ENCODE peak calls at places on chromosomes 6 and 20, in five cellular contexts. One of them, this sample, is unnamed. For H3K4me1, the result is how much of the 10 kb centered on the place peaks cover.

GRCh38 chr6:122459240-122459639 is 12.4 kb downstream of the SERINC1 start:
- DNase-seq in SK-N-SH: no peak
- DNase-seq in Peyer's patch: no peak
- DNase-seq in prostate gland: no peak
- DNase-seq in DND-41: no peak
- DNase-seq in this sample: no peak

GRCh38 chr20:19992996-19993908 is 23.9 kb upstream of the NAA20 start:
- DNase-seq in SK-N-SH: peak
- DNase-seq in Peyer's patch: no peak
- DNase-seq in prostate gland: peak
- DNase-seq in DND-41: no peak
- DNase-seq in this sample: peak

GRCh38 chr6:100464910-100465700 is at the start of gene SIM1:
- DNase-seq in SK-N-SH: peak
- DNase-seq in Peyer's patch: peak
- DNase-seq in prostate gland: no peak
- DNase-seq in DND-41: no peak
- DNase-seq in this sample: peak

GRCh38 chr6:34601706-34602105 is 45.6 kb upstream of the SPDEF start:
- DNase-seq in SK-N-SH: no peak
- DNase-seq in Peyer's patch: no peak
- DNase-seq in prostate gland: peak
- DNase-seq in DND-41: no peak
- DNase-seq in this sample: no peak

GRCh38 chr20:20527661-20528060 is 159.8 kb downstream of the INSM1 start:
- DNase-seq in SK-N-SH: no peak
- DNase-seq in Peyer's patch: no peak
- DNase-seq in prostate gland: no peak
- DNase-seq in DND-41: no peak
- DNase-seq in this sample: no peak

GRCh38 chr6:21228411-21228810 is 365.1 kb upstream of the SOX4 start:
- DNase-seq in SK-N-SH: no peak
- DNase-seq in Peyer's patch: no peak
- DNase-seq in prostate gland: no peak
- DNase-seq in DND-41: no peak
- DNase-seq in this sample: no peak

GRCh38 chr20:24773751-24774201 is 175.3 kb upstream of the CST7 start:
- DNase-seq in SK-N-SH: no peak
- DNase-seq in Peyer's patch: no peak
- DNase-seq in prostate gland: no peak
- DNase-seq in DND-41: no peak
- DNase-seq in this sample: peak

GRCh38 chr6:113560376-113560775 is 296.8 kb upstream of the MARCKS start:
- DNase-seq in SK-N-SH: no peak
- DNase-seq in Peyer's patch: no peak
- DNase-seq in prostate gland: no peak
- DNase-seq in DND-41: no peak
- DNase-seq in this sample: no peak

GRCh38 chr20:61490721-61491120 is 238.7 kb downstream of the CDH4 start:
- DNase-seq in SK-N-SH: no peak
- DNase-seq in Peyer's patch: no peak
- DNase-seq in prostate gland: no peak
- DNase-seq in DND-41: no peak
- DNase-seq in this sample: no peak

GRCh38 chr6:18360188-18360587 is 27.0 kb upstream of the RNF144B start:
- DNase-seq in SK-N-SH: no peak
- DNase-seq in Peyer's patch: no peak
- DNase-seq in prostate gland: no peak
- DNase-seq in DND-41: no peak
- DNase-seq in this sample: no peak

GRCh38 chr6:7267521-7268091 is 45.4 kb downstream of the SSR1 start:
- DNase-seq in SK-N-SH: peak
- DNase-seq in Peyer's patch: peak
- DNase-seq in prostate gland: peak
- DNase-seq in DND-41: no peak
- DNase-seq in this sample: peak

GRCh38 chr6:14031516-14031915 is 86.1 kb upstream of the CD83 start:
- DNase-seq in SK-N-SH: no peak
- DNase-seq in Peyer's patch: no peak
- DNase-seq in prostate gland: no peak
- DNase-seq in DND-41: no peak
- DNase-seq in this sample: no peak

GRCh38 chr6:39499053-39499452 is 176.6 kb upstream of the KCNK16 start:
- DNase-seq in SK-N-SH: no peak
- DNase-seq in Peyer's patch: no peak
- DNase-seq in prostate gland: no peak
- DNase-seq in DND-41: no peak
- DNase-seq in this sample: no peak

GRCh38 chr6:16136536-16137450 is 7.9 kb downstream of the MYLIP start:
- DNase-seq in SK-N-SH: no peak
- DNase-seq in Peyer's patch: no peak
- DNase-seq in prostate gland: peak
- DNase-seq in DND-41: no peak
- DNase-seq in this sample: no peak

GRCh38 chr6:31877651-31878161 is 1.1 kb downstream of the SLC44A4 start:
- DNase-seq in SK-N-SH: peak
- DNase-seq in Peyer's patch: peak
- DNase-seq in prostate gland: peak
- DNase-seq in DND-41: no peak
- DNase-seq in this sample: peak

GRCh38 chr20:5212897-5213296 is 86.1 kb downstream of the CDS2 start:
- DNase-seq in SK-N-SH: no peak
- DNase-seq in Peyer's patch: no peak
- DNase-seq in prostate gland: no peak
- DNase-seq in DND-41: no peak
- DNase-seq in this sample: no peak

GRCh38 chr6:11845664-11846577 is 67.3 kb upstream of the ADTRP start:
- DNase-seq in SK-N-SH: no peak
- DNase-seq in Peyer's patch: no peak
- DNase-seq in prostate gland: no peak
- DNase-seq in DND-41: no peak
- DNase-seq in this sample: no peak

GRCh38 chr20:53805895-53806384 is 212.3 kb upstream of the ZNF217 start:
- DNase-seq in SK-N-SH: no peak
- DNase-seq in Peyer's patch: no peak
- DNase-seq in prostate gland: no peak
- DNase-seq in DND-41: no peak
- DNase-seq in this sample: no peak

GRCh38 chr6:26538936-26539615 is 910 bp downstream of the HMGN4 start:
- DNase-seq in SK-N-SH: no peak
- DNase-seq in Peyer's patch: no peak
- DNase-seq in prostate gland: no peak
- DNase-seq in DND-41: no peak
- DNase-seq in this sample: no peak

GRCh38 chr6:36875250-36875633 is 639 bp upstream of the PPIL1 start:
- DNase-seq in SK-N-SH: no peak
- DNase-seq in Peyer's patch: no peak
- DNase-seq in prostate gland: no peak
- DNase-seq in DND-41: no peak
- DNase-seq in this sample: no peak

GRCh38 chr20:8020314-8021079 is 936 bp upstream of the TMX4 start:
- DNase-seq in SK-N-SH: no peak
- DNase-seq in Peyer's patch: no peak
- DNase-seq in prostate gland: no peak
- DNase-seq in DND-41: peak
- DNase-seq in this sample: no peak

GRCh38 chr20:8021541-8022269 is 2.1 kb upstream of the TMX4 start:
- DNase-seq in SK-N-SH: no peak
- DNase-seq in Peyer's patch: no peak
- DNase-seq in prostate gland: no peak
- DNase-seq in DND-41: no peak
- DNase-seq in this sample: no peak

GRCh38 chr20:8018928-8019177 is 708 bp downstream of the TMX4 start:
- DNase-seq in SK-N-SH: no peak
- DNase-seq in Peyer's patch: peak
- DNase-seq in prostate gland: no peak
- DNase-seq in DND-41: no peak
- DNase-seq in this sample: no peak

GRCh38 chr20:8019178-8019997 is at the start of gene TMX4:
- DNase-seq in SK-N-SH: peak
- DNase-seq in Peyer's patch: peak
- DNase-seq in prostate gland: peak
- DNase-seq in DND-41: peak
- DNase-seq in this sample: peak

DNA sequence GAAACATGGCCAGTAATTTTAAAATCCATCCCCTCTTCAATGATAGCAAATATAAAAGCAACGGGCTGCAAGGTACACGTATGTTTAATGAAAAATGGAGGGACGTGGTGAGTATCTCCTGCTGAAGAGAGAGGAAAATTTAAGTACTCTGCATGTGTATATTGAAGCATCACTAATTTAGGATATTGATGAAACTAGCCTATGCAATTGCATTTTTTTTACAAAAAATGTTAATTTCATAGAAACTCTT is 362 bp upstream of the TMX4 start:
- DNase-seq in SK-N-SH: no peak
- DNase-seq in Peyer's patch: no peak
- DNase-seq in prostate gland: no peak
- DNase-seq in DND-41: no peak
- DNase-seq in this sample: no peak
- H3K27ac ChIP-seq in SK-N-SH: peak
- H3K27ac ChIP-seq in Peyer's patch: peak
- H3K27ac ChIP-seq in prostate gland: peak
- H3K27ac ChIP-seq in DND-41: peak
- H3K27ac ChIP-seq in this sample: peak

GRCh38 chr20:17969276-17969883 is 562 bp downstream of the MGME1 start:
- DNase-seq in SK-N-SH: peak
- DNase-seq in Peyer's patch: peak
- DNase-seq in prostate gland: peak
- DNase-seq in DND-41: peak
- DNase-seq in this sample: peak
- H3K4me1 ChIP-seq in SK-N-SH: under half
- H3K4me1 ChIP-seq in Peyer's patch: under half
- H3K4me1 ChIP-seq in prostate gland: under half
- H3K4me1 ChIP-seq in DND-41: half or more
- H3K4me1 ChIP-seq in this sample: under half

GRCh38 chr6:19852090-19852457 is 14.9 kb downstream of the ID4 start:
- DNase-seq in SK-N-SH: no peak
- DNase-seq in Peyer's patch: no peak
- DNase-seq in prostate gland: no peak
- DNase-seq in DND-41: no peak
- DNase-seq in this sample: no peak
- TF ChIP-seq CTCF in SK-N-SH: no peak
- TF ChIP-seq CTCF in Peyer's patch: no peak
- TF ChIP-seq CTCF in prostate gland: peak
- TF ChIP-seq CTCF in DND-41: no peak
- TF ChIP-seq CTCF in this sample: no peak

GRCh38 chr20:45377191-45377775 is 842 bp downstream of the TP53TG5 start:
- DNase-seq in SK-N-SH: no peak
- DNase-seq in Peyer's patch: no peak
- DNase-seq in prostate gland: no peak
- DNase-seq in DND-41: no peak
- DNase-seq in this sample: no peak
- H3K27ac ChIP-seq in SK-N-SH: no peak
- H3K27ac ChIP-seq in Peyer's patch: no peak
- H3K27ac ChIP-seq in prostate gland: no peak
- H3K27ac ChIP-seq in DND-41: no peak
- H3K27ac ChIP-seq in this sample: no peak

DNA sequence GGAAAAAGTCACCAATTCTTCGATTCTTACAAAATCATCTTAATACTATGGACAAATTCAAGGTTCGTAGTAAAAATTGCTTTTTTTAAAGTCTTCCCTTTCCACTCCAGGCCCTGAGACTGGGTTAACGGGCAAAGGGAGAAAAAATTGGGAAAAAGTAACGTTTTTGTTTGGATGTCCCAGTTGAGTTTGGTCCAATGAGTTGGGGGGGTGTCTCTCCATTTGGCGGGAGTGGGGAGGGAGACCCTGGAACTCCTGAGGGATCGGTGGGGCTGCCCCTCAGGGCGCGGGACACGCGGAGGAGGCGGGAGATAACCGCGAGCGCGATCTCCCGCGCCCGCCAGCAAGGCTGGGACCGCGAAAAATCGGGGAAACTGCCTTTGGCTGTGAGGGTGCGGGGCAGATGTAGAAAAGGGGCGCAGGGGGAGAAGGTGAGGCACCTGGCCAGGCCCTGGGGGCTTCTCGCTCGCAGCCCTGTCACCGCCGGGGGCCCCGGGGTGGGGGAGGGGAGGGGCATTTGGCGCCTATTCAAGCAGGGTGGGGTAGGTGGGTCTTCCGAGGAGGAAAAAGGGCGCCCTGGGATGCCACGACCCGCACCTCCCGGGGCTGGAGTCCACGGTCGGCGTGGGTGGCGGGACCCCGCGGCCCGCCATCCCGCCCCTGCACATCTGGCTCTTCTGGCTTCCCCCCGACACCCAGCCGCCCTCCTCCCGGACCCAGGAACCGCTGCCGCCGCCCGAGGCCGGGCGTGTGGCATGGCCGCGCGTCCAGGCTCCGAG is 663 bp downstream of the FBXO5 start:
- DNase-seq in SK-N-SH: peak
- DNase-seq in Peyer's patch: peak
- DNase-seq in prostate gland: no peak
- DNase-seq in DND-41: peak
- DNase-seq in this sample: peak
- H3K4me1 ChIP-seq in SK-N-SH: under half
- H3K4me1 ChIP-seq in Peyer's patch: under half
- H3K4me1 ChIP-seq in prostate gland: under half
- H3K4me1 ChIP-seq in DND-41: half or more
- H3K4me1 ChIP-seq in this sample: under half

DNA sequence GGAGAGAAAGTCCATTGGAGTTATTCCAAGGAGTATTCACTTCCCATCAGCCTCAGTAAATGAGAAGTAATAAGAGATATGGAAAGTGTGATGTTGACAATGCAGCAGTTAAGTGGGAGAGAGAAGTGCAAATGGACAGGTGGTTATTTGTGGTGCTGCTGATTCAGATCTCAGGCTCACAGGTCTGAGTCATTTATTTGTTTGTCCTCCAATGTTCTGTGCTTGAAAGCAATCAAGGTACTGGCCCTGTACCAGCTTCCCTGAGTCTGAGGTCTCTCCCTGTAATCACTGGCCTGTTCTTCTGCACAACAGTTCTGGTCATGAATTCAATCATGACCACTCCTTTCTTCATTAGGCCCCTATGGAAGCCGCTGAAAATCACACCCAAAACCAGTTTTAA is 827.7 kb downstream of the MAFB start:
- DNase-seq in SK-N-SH: no peak
- DNase-seq in Peyer's patch: no peak
- DNase-seq in prostate gland: no peak
- DNase-seq in DND-41: no peak
- DNase-seq in this sample: no peak
- TF ChIP-seq CTCF in SK-N-SH: no peak
- TF ChIP-seq CTCF in Peyer's patch: no peak
- TF ChIP-seq CTCF in prostate gland: no peak
- TF ChIP-seq CTCF in DND-41: no peak
- TF ChIP-seq CTCF in this sample: no peak